ENCODE peak calls at places on chromosomes 13 and 19, in ten cellular contexts. One of them, this sample, is unnamed.

GRCh38 chr19:2888739-2889224 is 11.9 kb upstream of the ZNF57 start:
- DNase-seq in CD8-positive, alpha-beta T cell: peak
- DNase-seq in GM12864: no peak
- DNase-seq in pancreas: peak
- DNase-seq in cardiac fibroblast: no peak
- DNase-seq in esophagus squamous epithelium: no peak
- DNase-seq in fibroblast of villous mesenchyme: peak
- DNase-seq in thoracic aorta: no peak
- DNase-seq in IMR-90: no peak
- DNase-seq in lower lobe of right lung: peak
- DNase-seq in this sample: no peak

GRCh38 chr19:33574824-33575223 is 46.9 kb upstream of the CHST8 start:
- DNase-seq in esophagus squamous epithelium: no peak
- DNase-seq in pancreas: no peak
- DNase-seq in cardiac fibroblast: no peak
- DNase-seq in fibroblast of villous mesenchyme: no peak
- DNase-seq in IMR-90: no peak
- DNase-seq in thoracic aorta: no peak
- DNase-seq in GM12864: no peak
- DNase-seq in CD8-positive, alpha-beta T cell: no peak
- DNase-seq in lower lobe of right lung: no peak
- DNase-seq in this sample: no peak

GRCh38 chr13:53781941-53782340 is 753.3 kb downstream of the OLFM4 start:
- DNase-seq in IMR-90: no peak
- DNase-seq in pancreas: no peak
- DNase-seq in CD8-positive, alpha-beta T cell: no peak
- DNase-seq in lower lobe of right lung: no peak
- DNase-seq in fibroblast of villous mesenchyme: no peak
- DNase-seq in thoracic aorta: no peak
- DNase-seq in GM12864: no peak
- DNase-seq in cardiac fibroblast: peak
- DNase-seq in esophagus squamous epithelium: no peak
- DNase-seq in this sample: no peak

GRCh38 chr19:11963566-11964355 is 1.1 kb upstream of the ZNF763 start:
- DNase-seq in GM12864: no peak
- DNase-seq in CD8-positive, alpha-beta T cell: peak
- DNase-seq in pancreas: peak
- DNase-seq in esophagus squamous epithelium: no peak
- DNase-seq in cardiac fibroblast: peak
- DNase-seq in thoracic aorta: peak
- DNase-seq in lower lobe of right lung: peak
- DNase-seq in fibroblast of villous mesenchyme: peak
- DNase-seq in IMR-90: peak
- DNase-seq in this sample: peak

GRCh38 chr13:33125821-33126570 is 109.8 kb downstream of the KL start:
- DNase-seq in thoracic aorta: peak
- DNase-seq in IMR-90: peak
- DNase-seq in esophagus squamous epithelium: no peak
- DNase-seq in fibroblast of villous mesenchyme: peak
- DNase-seq in CD8-positive, alpha-beta T cell: no peak
- DNase-seq in pancreas: peak
- DNase-seq in cardiac fibroblast: peak
- DNase-seq in GM12864: no peak
- DNase-seq in lower lobe of right lung: no peak
- DNase-seq in this sample: peak

GRCh38 chr13:44420376-44421220 is 47.0 kb downstream of the SERP2 start:
- DNase-seq in IMR-90: no peak
- DNase-seq in cardiac fibroblast: no peak
- DNase-seq in pancreas: no peak
- DNase-seq in esophagus squamous epithelium: no peak
- DNase-seq in thoracic aorta: no peak
- DNase-seq in lower lobe of right lung: no peak
- DNase-seq in CD8-positive, alpha-beta T cell: no peak
- DNase-seq in fibroblast of villous mesenchyme: no peak
- DNase-seq in GM12864: no peak
- DNase-seq in this sample: no peak

GRCh38 chr13:49869514-49869913 is 66.6 kb downstream of the SPRYD7 start:
- DNase-seq in lower lobe of right lung: no peak
- DNase-seq in fibroblast of villous mesenchyme: peak
- DNase-seq in cardiac fibroblast: peak
- DNase-seq in IMR-90: peak
- DNase-seq in thoracic aorta: no peak
- DNase-seq in CD8-positive, alpha-beta T cell: no peak
- DNase-seq in pancreas: no peak
- DNase-seq in esophagus squamous epithelium: no peak
- DNase-seq in GM12864: no peak
- DNase-seq in this sample: peak

GRCh38 chr13:36914648-36915047 is 5.4 kb downstream of the SMAD9 start:
- DNase-seq in lower lobe of right lung: no peak
- DNase-seq in pancreas: no peak
- DNase-seq in cardiac fibroblast: no peak
- DNase-seq in GM12864: no peak
- DNase-seq in fibroblast of villous mesenchyme: no peak
- DNase-seq in thoracic aorta: no peak
- DNase-seq in esophagus squamous epithelium: no peak
- DNase-seq in CD8-positive, alpha-beta T cell: no peak
- DNase-seq in IMR-90: no peak
- DNase-seq in this sample: no peak

GRCh38 chr19:28313633-28314032 is 899.3 kb downstream of the UQCRFS1 start:
- DNase-seq in GM12864: no peak
- DNase-seq in lower lobe of right lung: no peak
- DNase-seq in pancreas: peak
- DNase-seq in cardiac fibroblast: peak
- DNase-seq in thoracic aorta: no peak
- DNase-seq in fibroblast of villous mesenchyme: peak
- DNase-seq in esophagus squamous epithelium: no peak
- DNase-seq in CD8-positive, alpha-beta T cell: no peak
- DNase-seq in IMR-90: peak
- DNase-seq in this sample: peak

GRCh38 chr19:39345956-39346355 is 3.7 kb downstream of the SAMD4B start:
- DNase-seq in CD8-positive, alpha-beta T cell: no peak
- DNase-seq in lower lobe of right lung: no peak
- DNase-seq in esophagus squamous epithelium: no peak
- DNase-seq in thoracic aorta: no peak
- DNase-seq in cardiac fibroblast: no peak
- DNase-seq in pancreas: no peak
- DNase-seq in fibroblast of villous mesenchyme: no peak
- DNase-seq in GM12864: no peak
- DNase-seq in IMR-90: no peak
- DNase-seq in this sample: no peak
- TF ChIP-seq CTCF in CD8-positive, alpha-beta T cell: no peak
- TF ChIP-seq CTCF in lower lobe of right lung: no peak
- TF ChIP-seq CTCF in esophagus squamous epithelium: no peak
- TF ChIP-seq CTCF in thoracic aorta: no peak
- TF ChIP-seq CTCF in cardiac fibroblast: no peak
- TF ChIP-seq CTCF in pancreas: no peak
- TF ChIP-seq CTCF in fibroblast of villous mesenchyme: peak
- TF ChIP-seq CTCF in GM12864: peak
- TF ChIP-seq CTCF in IMR-90: no peak
- TF ChIP-seq CTCF in this sample: peak

GRCh38 chr19:43640424-43640757 is 741 bp upstream of the CADM4 start:
- DNase-seq in GM12864: no peak
- DNase-seq in fibroblast of villous mesenchyme: no peak
- DNase-seq in cardiac fibroblast: no peak
- DNase-seq in pancreas: no peak
- DNase-seq in thoracic aorta: no peak
- DNase-seq in lower lobe of right lung: no peak
- DNase-seq in CD8-positive, alpha-beta T cell: no peak
- DNase-seq in esophagus squamous epithelium: no peak
- DNase-seq in IMR-90: no peak
- DNase-seq in this sample: no peak
- H3K4me3 ChIP-seq in GM12864: no peak
- H3K4me3 ChIP-seq in fibroblast of villous mesenchyme: peak
- H3K4me3 ChIP-seq in cardiac fibroblast: peak
- H3K4me3 ChIP-seq in pancreas: peak
- H3K4me3 ChIP-seq in thoracic aorta: peak
- H3K4me3 ChIP-seq in lower lobe of right lung: peak
- H3K4me3 ChIP-seq in CD8-positive, alpha-beta T cell: peak
- H3K4me3 ChIP-seq in esophagus squamous epithelium: peak
- H3K4me3 ChIP-seq in IMR-90: peak
- H3K4me3 ChIP-seq in this sample: no peak

GRCh38 chr19:19816679-19817078 is 4.9 kb downstream of the ZNF506 start:
- DNase-seq in lower lobe of right lung: no peak
- DNase-seq in GM12864: no peak
- DNase-seq in CD8-positive, alpha-beta T cell: no peak
- DNase-seq in cardiac fibroblast: no peak
- DNase-seq in fibroblast of villous mesenchyme: no peak
- DNase-seq in esophagus squamous epithelium: no peak
- DNase-seq in IMR-90: no peak
- DNase-seq in thoracic aorta: no peak
- DNase-seq in pancreas: no peak
- DNase-seq in this sample: no peak
- TF ChIP-seq CTCF in lower lobe of right lung: no peak
- TF ChIP-seq CTCF in GM12864: no peak
- TF ChIP-seq CTCF in CD8-positive, alpha-beta T cell: no peak
- TF ChIP-seq CTCF in cardiac fibroblast: no peak
- TF ChIP-seq CTCF in fibroblast of villous mesenchyme: no peak
- TF ChIP-seq CTCF in esophagus squamous epithelium: no peak
- TF ChIP-seq CTCF in IMR-90: no peak
- TF ChIP-seq CTCF in thoracic aorta: no peak
- TF ChIP-seq CTCF in pancreas: no peak
- TF ChIP-seq CTCF in this sample: no peak

GRCh38 chr13:19961924-19962323 is 3.4 kb downstream of the ZMYM2 start:
- DNase-seq in cardiac fibroblast: no peak
- DNase-seq in thoracic aorta: no peak
- DNase-seq in lower lobe of right lung: no peak
- DNase-seq in esophagus squamous epithelium: no peak
- DNase-seq in fibroblast of villous mesenchyme: no peak
- DNase-seq in CD8-positive, alpha-beta T cell: no peak
- DNase-seq in pancreas: no peak
- DNase-seq in GM12864: no peak
- DNase-seq in IMR-90: peak
- DNase-seq in this sample: peak
- H3K4me3 ChIP-seq in cardiac fibroblast: no peak
- H3K4me3 ChIP-seq in thoracic aorta: peak
- H3K4me3 ChIP-seq in lower lobe of right lung: no peak
- H3K4me3 ChIP-seq in esophagus squamous epithelium: peak
- H3K4me3 ChIP-seq in fibroblast of villous mesenchyme: peak
- H3K4me3 ChIP-seq in CD8-positive, alpha-beta T cell: no peak
- H3K4me3 ChIP-seq in pancreas: no peak
- H3K4me3 ChIP-seq in GM12864: no peak
- H3K4me3 ChIP-seq in IMR-90: no peak
- H3K4me3 ChIP-seq in this sample: no peak

DNA sequence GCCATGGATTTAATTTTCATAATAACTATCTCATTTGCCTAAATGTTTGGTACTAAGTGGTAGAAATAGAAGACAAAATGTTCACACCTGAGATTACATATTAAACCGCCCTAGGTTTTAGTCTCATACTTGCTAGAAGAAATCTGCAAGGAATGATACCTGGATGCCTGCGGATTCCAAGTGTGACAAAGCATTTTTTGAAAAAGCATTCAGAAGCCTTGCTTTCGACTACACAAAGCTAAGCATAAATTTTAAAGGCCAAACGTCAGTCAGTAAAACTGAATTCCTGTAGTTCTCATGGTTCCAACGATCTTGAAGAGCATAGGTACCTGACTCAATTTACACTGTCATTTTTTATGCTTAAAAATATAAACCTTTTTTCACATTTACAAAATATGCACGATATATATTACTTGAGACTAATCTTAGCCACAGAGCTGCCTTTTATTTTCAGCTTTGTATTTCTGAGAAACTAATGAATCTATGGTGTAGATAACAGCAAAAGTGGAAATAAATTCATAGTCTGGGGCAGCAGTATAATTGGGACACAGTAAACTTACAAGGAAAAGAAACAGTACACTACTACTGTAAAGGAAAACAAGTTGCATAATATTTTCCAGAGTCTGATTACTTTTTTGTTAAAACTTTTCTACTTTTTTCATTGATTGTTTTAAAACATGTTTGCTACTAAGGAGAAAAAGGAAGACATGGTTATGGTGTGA is 1.2 kb upstream of the LRRC63 start:
- DNase-seq in fibroblast of villous mesenchyme: no peak
- DNase-seq in pancreas: no peak
- DNase-seq in esophagus squamous epithelium: no peak
- DNase-seq in IMR-90: no peak
- DNase-seq in CD8-positive, alpha-beta T cell: no peak
- DNase-seq in GM12864: no peak
- DNase-seq in cardiac fibroblast: no peak
- DNase-seq in lower lobe of right lung: no peak
- DNase-seq in thoracic aorta: no peak
- DNase-seq in this sample: no peak
- TF ChIP-seq CTCF in fibroblast of villous mesenchyme: no peak
- TF ChIP-seq CTCF in pancreas: no peak
- TF ChIP-seq CTCF in esophagus squamous epithelium: no peak
- TF ChIP-seq CTCF in IMR-90: no peak
- TF ChIP-seq CTCF in CD8-positive, alpha-beta T cell: no peak
- TF ChIP-seq CTCF in GM12864: no peak
- TF ChIP-seq CTCF in cardiac fibroblast: no peak
- TF ChIP-seq CTCF in lower lobe of right lung: no peak
- TF ChIP-seq CTCF in thoracic aorta: no peak
- TF ChIP-seq CTCF in this sample: no peak

DNA sequence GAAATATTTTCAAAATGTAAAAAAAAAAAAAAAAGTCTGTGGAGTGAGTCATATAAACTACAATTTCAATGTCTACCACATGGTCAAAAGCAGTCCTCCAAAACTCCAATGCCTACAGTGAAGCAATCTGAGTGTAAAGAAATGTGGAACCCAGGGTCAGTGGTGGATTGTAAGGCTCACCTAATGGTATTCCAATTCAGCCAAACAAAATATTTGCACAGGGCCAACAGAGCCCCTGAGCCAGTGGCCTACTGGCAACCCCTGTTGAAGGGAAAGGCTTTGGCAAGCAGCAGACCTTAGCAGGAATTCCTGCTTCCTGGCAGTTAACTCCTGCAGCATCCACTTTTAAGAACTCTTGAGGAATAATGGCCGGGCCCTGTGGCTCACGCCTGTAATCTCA is 3.4 kb downstream of the DNMT1 start:
- DNase-seq in pancreas: no peak
- DNase-seq in thoracic aorta: no peak
- DNase-seq in esophagus squamous epithelium: no peak
- DNase-seq in CD8-positive, alpha-beta T cell: no peak
- DNase-seq in IMR-90: peak
- DNase-seq in fibroblast of villous mesenchyme: peak
- DNase-seq in GM12864: no peak
- DNase-seq in lower lobe of right lung: no peak
- DNase-seq in cardiac fibroblast: peak
- DNase-seq in this sample: peak
- H3K4me3 ChIP-seq in pancreas: no peak
- H3K4me3 ChIP-seq in thoracic aorta: no peak
- H3K4me3 ChIP-seq in esophagus squamous epithelium: no peak
- H3K4me3 ChIP-seq in CD8-positive, alpha-beta T cell: no peak
- H3K4me3 ChIP-seq in IMR-90: no peak
- H3K4me3 ChIP-seq in fibroblast of villous mesenchyme: no peak
- H3K4me3 ChIP-seq in GM12864: no peak
- H3K4me3 ChIP-seq in lower lobe of right lung: no peak
- H3K4me3 ChIP-seq in cardiac fibroblast: no peak
- H3K4me3 ChIP-seq in this sample: no peak